ENCODE peak calls at places on chromosomes 1 and 21, in four cellular contexts. One of them, this sample, is unnamed.
A peak's percentile ranks its signal among the peaks of the same experiment; 100 is the strongest.

GRCh38 chr1:169339773-169340172 is 27.8 kb downstream of the NME7 start:
- DNase-seq in H9: no peak
- DNase-seq in H1: no peak
- DNase-seq in IMR-90: no peak
- DNase-seq in this sample: no peak

GRCh38 chr1:41149570-41149969 is 92.5 kb downstream of the SCMH1 start:
- DNase-seq in IMR-90: no peak
- DNase-seq in H1: no peak
- DNase-seq in H9: no peak
- DNase-seq in this sample: no peak

GRCh38 chr1:207335695-207336363 is 14.4 kb downstream of the CD55 start:
- DNase-seq in H1: no peak
- DNase-seq in H9: no peak
- DNase-seq in IMR-90: no peak
- DNase-seq in this sample: peak; percentile 42

GRCh38 chr1:152502496-152503180 is 8.0 kb upstream of the LCE5A start:
- DNase-seq in H9: no peak
- DNase-seq in H1: no peak
- DNase-seq in IMR-90: no peak
- DNase-seq in this sample: no peak

GRCh38 chr1:92442351-92442750 is 44.4 kb downstream of the GFI1 start:
- DNase-seq in IMR-90: no peak
- DNase-seq in H9: no peak
- DNase-seq in H1: no peak
- DNase-seq in this sample: no peak

GRCh38 chr21:26800001-26800400 is 45.2 kb downstream of the ADAMTS1 start:
- DNase-seq in IMR-90: peak; percentile 15
- DNase-seq in H1: no peak
- DNase-seq in H9: no peak
- DNase-seq in this sample: no peak

GRCh38 chr1:199463521-199464127 is 563.9 kb upstream of the NR5A2 start:
- DNase-seq in IMR-90: peak; percentile 82
- DNase-seq in H9: peak; percentile 69
- DNase-seq in H1: no peak
- DNase-seq in this sample: peak; percentile 85

GRCh38 chr1:93814059-93814794 is 64.8 kb downstream of the DNTTIP2 start:
- DNase-seq in IMR-90: peak; percentile 84
- DNase-seq in H1: no peak
- DNase-seq in H9: peak; percentile 73
- DNase-seq in this sample: peak; percentile 96

GRCh38 chr1:7693662-7694061 is 77.4 kb upstream of the VAMP3 start:
- DNase-seq in H1: no peak
- DNase-seq in H9: no peak
- DNase-seq in IMR-90: no peak
- DNase-seq in this sample: no peak

GRCh38 chr1:167428418-167428817 is 89.9 kb downstream of the CD247 start:
- DNase-seq in IMR-90: no peak
- DNase-seq in H9: no peak
- DNase-seq in H1: no peak
- DNase-seq in this sample: no peak

GRCh38 chr1:89360716-89361115 is 3.1 kb upstream of the GBP6 start:
- DNase-seq in H1: no peak
- DNase-seq in H9: no peak
- DNase-seq in IMR-90: no peak
- DNase-seq in this sample: no peak

GRCh38 chr1:202023033-202023433 is 12.6 kb downstream of the ELF3 start:
- DNase-seq in H9: no peak
- DNase-seq in H1: no peak
- DNase-seq in IMR-90: no peak
- DNase-seq in this sample: no peak

GRCh38 chr1:183226963-183227362 is 40.9 kb downstream of the LAMC2 start:
- DNase-seq in H1: no peak
- DNase-seq in H9: no peak
- DNase-seq in IMR-90: no peak
- DNase-seq in this sample: peak; percentile 57

GRCh38 chr1:24100945-24101737 is 10.8 kb downstream of the MYOM3 start:
- DNase-seq in H9: no peak
- DNase-seq in H1: no peak
- DNase-seq in IMR-90: no peak
- DNase-seq in this sample: no peak

GRCh38 chr1:11681071-11681771 is at the start of gene MAD2L2:
- DNase-seq in IMR-90: peak; percentile 75
- DNase-seq in H9: peak; percentile 85
- DNase-seq in H1: no peak
- DNase-seq in this sample: peak; percentile 89

GRCh38 chr1:10430216-10431064 is at the start of gene CENPS:
- DNase-seq in H9: peak; percentile 93
- DNase-seq in H1: peak; percentile 67
- DNase-seq in IMR-90: peak; percentile 83
- DNase-seq in this sample: peak; percentile 96

GRCh38 chr1:89989099-89989498 is 5.8 kb upstream of the ZNF326 start:
- DNase-seq in IMR-90: no peak
- DNase-seq in H1: no peak
- DNase-seq in H9: no peak
- DNase-seq in this sample: no peak

GRCh38 chr1:32269744-32270143 is 18.7 kb downstream of the LCK start:
- DNase-seq in IMR-90: no peak
- DNase-seq in H9: no peak
- DNase-seq in H1: no peak
- DNase-seq in this sample: no peak

GRCh38 chr1:6625579-6626149 is 996 bp downstream of the THAP3 start:
- DNase-seq in IMR-90: peak; percentile 71
- DNase-seq in H9: no peak
- DNase-seq in H1: no peak
- DNase-seq in this sample: peak; percentile 10

GRCh38 chr1:201001962-201002361 is 21.6 kb downstream of the KIF21B start:
- DNase-seq in H9: no peak
- DNase-seq in H1: no peak
- DNase-seq in IMR-90: no peak
- DNase-seq in this sample: no peak

GRCh38 chr1:162605225-162605927 is 26.9 kb upstream of the DDR2 start:
- DNase-seq in H9: no peak
- DNase-seq in H1: no peak
- DNase-seq in IMR-90: peak; percentile 98
- DNase-seq in this sample: no peak

GRCh38 chr1:15948600-15949452 is 27.1 kb downstream of the ZBTB17 start:
- DNase-seq in IMR-90: peak; percentile 95
- DNase-seq in H9: no peak
- DNase-seq in H1: no peak
- DNase-seq in this sample: peak; percentile 58

GRCh38 chr1:212470059-212470458 is 37.3 kb downstream of the NENF start:
- DNase-seq in IMR-90: peak; percentile 99
- DNase-seq in H9: no peak
- DNase-seq in H1: no peak
- DNase-seq in this sample: no peak

GRCh38 chr1:203462878-203463277 is 12.7 kb upstream of the PRELP start:
- DNase-seq in IMR-90: peak; percentile 79
- DNase-seq in H1: no peak
- DNase-seq in H9: no peak
- DNase-seq in this sample: no peak

GRCh38 chr1:8133657-8134430 is 107.7 kb upstream of the ERRFI1 start:
- DNase-seq in H1: no peak
- DNase-seq in IMR-90: peak; percentile 93
- DNase-seq in H9: no peak
- DNase-seq in this sample: no peak

GRCh38 chr1:16068356-16069270 is 4.8 kb downstream of the FAM131C start:
- DNase-seq in H9: no peak
- DNase-seq in IMR-90: peak; percentile 20
- DNase-seq in H1: no peak
- DNase-seq in this sample: no peak

GRCh38 chr1:64906447-64906846 is 59.9 kb downstream of the JAK1 start:
- DNase-seq in IMR-90: peak; percentile 31
- DNase-seq in H1: no peak
- DNase-seq in H9: no peak
- DNase-seq in this sample: no peak

GRCh38 chr1:203204776-203205175 is 18.3 kb upstream of the CHI3L1 start:
- DNase-seq in H9: no peak
- DNase-seq in IMR-90: no peak
- DNase-seq in H1: no peak
- DNase-seq in this sample: no peak

GRCh38 chr1:3478187-3478586 is 23.7 kb downstream of the ARHGEF16 start:
- DNase-seq in H9: no peak
- DNase-seq in H1: no peak
- DNase-seq in IMR-90: no peak
- DNase-seq in this sample: no peak

GRCh38 chr1:3475839-3476573 is 21.5 kb downstream of the ARHGEF16 start:
- DNase-seq in H9: no peak
- DNase-seq in H1: no peak
- DNase-seq in IMR-90: no peak
- DNase-seq in this sample: no peak

GRCh38 chr1:3476666-3477065 is 22.2 kb downstream of the ARHGEF16 start:
- DNase-seq in H9: no peak
- DNase-seq in IMR-90: no peak
- DNase-seq in H1: no peak
- DNase-seq in this sample: no peak

GRCh38 chr1:3479511-3480368 is 25.3 kb downstream of the ARHGEF16 start:
- DNase-seq in H1: no peak
- DNase-seq in H9: no peak
- DNase-seq in IMR-90: no peak
- DNase-seq in this sample: no peak

DNA sequence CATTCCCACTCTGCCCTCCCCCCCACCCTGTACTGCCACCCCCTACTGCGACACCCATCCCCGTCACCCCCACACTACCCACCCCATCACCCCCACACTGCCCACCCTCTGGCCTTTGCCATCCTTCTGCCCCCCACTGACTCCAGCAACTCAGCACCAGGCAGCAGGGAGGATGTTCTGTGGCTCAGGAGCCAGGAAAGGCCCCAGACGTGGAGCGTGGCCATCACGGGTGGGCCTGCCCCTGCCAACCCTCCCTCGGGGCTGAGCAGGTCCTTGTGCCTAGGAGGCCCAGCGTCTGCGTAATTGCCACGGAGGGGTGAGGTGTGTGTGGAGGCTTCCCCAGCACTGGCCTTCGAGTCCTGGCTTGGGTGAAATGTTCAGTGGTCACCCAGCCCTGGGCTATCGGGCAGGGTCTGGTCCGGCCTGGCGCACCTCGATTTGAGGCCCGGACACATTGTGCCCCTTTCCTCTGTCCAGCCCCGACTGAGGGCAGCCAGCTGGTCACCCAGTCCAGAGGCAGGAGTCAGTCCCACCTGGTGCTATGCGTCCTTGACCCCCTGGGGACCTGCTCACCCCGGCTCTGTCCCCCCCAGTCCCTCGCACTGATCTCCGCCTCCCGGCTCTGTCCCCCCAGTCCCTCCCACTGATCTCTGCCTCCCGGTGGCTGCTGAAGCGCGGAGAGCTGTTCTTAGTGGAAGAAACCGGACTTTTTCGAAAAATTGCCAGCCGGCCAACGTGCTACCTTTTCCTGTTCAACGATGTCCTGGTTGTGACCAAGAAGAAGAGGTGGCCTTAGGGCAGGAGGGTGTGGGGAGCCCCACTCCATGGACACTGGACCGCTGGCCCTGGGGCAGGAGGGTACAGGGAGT is 23.0 kb downstream of the ARHGEF16 start:
- DNase-seq in H9: no peak
- DNase-seq in H1: no peak
- DNase-seq in IMR-90: no peak
- DNase-seq in this sample: peak; percentile 40
- H3K23ac ChIP-seq in H9: no peak overlapping the region
- H3K23ac ChIP-seq in H1: no peak overlapping the region
- H3K23ac ChIP-seq in IMR-90: no peak overlapping the region
- H3K23ac ChIP-seq in this sample: no peak overlapping the region

GRCh38 chr1:38014724-38015424 is 2.3 kb downstream of the UTP11 start:
- DNase-seq in IMR-90: no peak
- DNase-seq in H9: no peak
- DNase-seq in H1: no peak
- DNase-seq in this sample: no peak
- H3K9ac ChIP-seq in IMR-90: no peak overlapping the region
- H3K9ac ChIP-seq in H9: no peak overlapping the region
- H3K9ac ChIP-seq in H1: no peak overlapping the region
- H3K9ac ChIP-seq in this sample: no peak overlapping the region

DNA sequence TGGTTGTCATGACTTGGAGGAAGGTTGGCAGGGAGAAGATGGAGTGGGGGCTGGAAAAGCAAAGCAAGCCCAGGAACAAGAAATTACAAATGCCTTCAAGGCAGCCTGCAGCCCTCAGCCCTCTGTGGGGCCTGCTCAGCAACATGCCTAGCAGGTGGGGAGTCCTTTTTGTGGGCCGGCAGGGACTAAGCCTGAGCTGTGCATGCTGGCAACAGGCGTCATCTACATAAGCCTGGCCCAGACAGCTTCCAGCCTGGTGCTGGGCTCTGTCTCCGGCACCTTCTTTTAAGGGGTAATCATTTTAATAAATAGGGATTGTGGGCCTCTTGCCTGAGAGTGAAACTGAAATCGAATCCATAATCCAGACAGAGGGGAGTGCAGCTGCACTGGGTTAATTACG is 96.5 kb downstream of the DDX20 start:
- DNase-seq in H9: no peak
- DNase-seq in H1: no peak
- DNase-seq in IMR-90: no peak
- DNase-seq in this sample: no peak
- H4K5ac ChIP-seq in H9: no peak overlapping the region
- H4K5ac ChIP-seq in H1: no peak overlapping the region
- H4K5ac ChIP-seq in IMR-90: no peak overlapping the region
- H4K5ac ChIP-seq in this sample: no peak overlapping the region

GRCh38 chr21:45945868-45946210 is 35.7 kb upstream of the COL6A1 start:
- DNase-seq in H1: no peak
- DNase-seq in H9: no peak
- DNase-seq in IMR-90: no peak
- DNase-seq in this sample: no peak
- H3K23ac ChIP-seq in H1: no peak overlapping the region
- H3K23ac ChIP-seq in H9: no peak overlapping the region
- H3K23ac ChIP-seq in IMR-90: no peak overlapping the region
- H3K23ac ChIP-seq in this sample: no peak overlapping the region

GRCh38 chr1:234089396-234089795 is 184.9 kb downstream of the SLC35F3 start:
- DNase-seq in IMR-90: no peak
- DNase-seq in H9: peak; percentile 61
- DNase-seq in H1: no peak
- DNase-seq in this sample: peak; percentile 54

GRCh38 chr1:234093107-234093506 is 188.6 kb downstream of the SLC35F3 start:
- DNase-seq in IMR-90: no peak
- DNase-seq in H9: no peak
- DNase-seq in H1: no peak
- DNase-seq in this sample: peak; percentile 83

GRCh38 chr1:234090212-234091064 is 186.0 kb downstream of the SLC35F3 start:
- DNase-seq in IMR-90: no peak
- DNase-seq in H9: no peak
- DNase-seq in H1: no peak
- DNase-seq in this sample: no peak

GRCh38 chr1:234091065-234091401 is 186.6 kb downstream of the SLC35F3 start:
- DNase-seq in IMR-90: no peak
- DNase-seq in H1: no peak
- DNase-seq in H9: no peak
- DNase-seq in this sample: no peak

GRCh38 chr1:234093741-234094140 is 189.3 kb downstream of the SLC35F3 start:
- DNase-seq in H1: no peak
- DNase-seq in IMR-90: no peak
- DNase-seq in H9: no peak
- DNase-seq in this sample: no peak
- H3K9ac ChIP-seq in H1: no peak overlapping the region
- H3K9ac ChIP-seq in IMR-90: no peak overlapping the region
- H3K9ac ChIP-seq in H9: no peak overlapping the region
- H3K9ac ChIP-seq in this sample: peak overlapping the region; percentile 21

This sample was measured in mesendoderm.